ENCODE peak calls at places on chromosome 22, in six cellular contexts. One of them, this sample, is unnamed.

GRCh38 chr22:35569916-35570315 is 29.3 kb downstream of the RASD2 start:
- DNase-seq in GM12892: no peak
- DNase-seq in GM12878: no peak
- DNase-seq in H1: no peak
- DNase-seq in K562: no peak
- DNase-seq in HepG2: no peak
- DNase-seq in this sample: no peak

GRCh38 chr22:27462190-27462589 is 339.4 kb downstream of the MN1 start:
- DNase-seq in H1: no peak
- DNase-seq in GM12878: no peak
- DNase-seq in K562: no peak
- DNase-seq in GM12892: no peak
- DNase-seq in HepG2: peak; percentile 29
- DNase-seq in this sample: no peak

GRCh38 chr22:19654338-19654922 is 59.9 kb upstream of the SEPTIN5 start:
- DNase-seq in H1: no peak
- DNase-seq in HepG2: no peak
- DNase-seq in K562: no peak
- DNase-seq in GM12878: no peak
- DNase-seq in GM12892: no peak
- DNase-seq in this sample: no peak

GRCh38 chr22:39622881-39623367 is 52.4 kb downstream of the CACNA1I start:
- DNase-seq in HepG2: peak; percentile 16
- DNase-seq in K562: peak; percentile 61
- DNase-seq in GM12892: peak; percentile 55
- DNase-seq in GM12878: no peak
- DNase-seq in H1: peak; percentile 59
- DNase-seq in this sample: peak; percentile 62

GRCh38 chr22:20569059-20570058 is 61.9 kb downstream of the MED15 start:
- DNase-seq in K562: no peak
- DNase-seq in GM12878: peak; percentile 33
- DNase-seq in HepG2: no peak
- DNase-seq in GM12892: no peak
- DNase-seq in H1: no peak
- DNase-seq in this sample: no peak

GRCh38 chr22:19806213-19807160 is 45.9 kb downstream of the TBX1 start:
- DNase-seq in GM12892: no peak
- DNase-seq in K562: peak; percentile 91
- DNase-seq in H1: no peak
- DNase-seq in GM12878: no peak
- DNase-seq in HepG2: no peak
- DNase-seq in this sample: no peak

GRCh38 chr22:41229730-41230398 is 10.9 kb downstream of the CHADL start:
- DNase-seq in H1: no peak
- DNase-seq in HepG2: no peak
- DNase-seq in K562: no peak
- DNase-seq in GM12878: no peak
- DNase-seq in GM12892: no peak
- DNase-seq in this sample: no peak

GRCh38 chr22:33000342-33001280 is 57.6 kb downstream of the SYN3 start:
- DNase-seq in H1: peak; percentile 74
- DNase-seq in GM12878: no peak
- DNase-seq in HepG2: peak; percentile 15
- DNase-seq in K562: peak; percentile 56
- DNase-seq in GM12892: no peak
- DNase-seq in this sample: no peak

GRCh38 chr22:34105461-34106062 is 185.3 kb upstream of the LARGE1 start:
- DNase-seq in HepG2: peak; percentile 31
- DNase-seq in H1: peak; percentile 51
- DNase-seq in K562: peak; percentile 3
- DNase-seq in GM12878: no peak
- DNase-seq in GM12892: no peak
- DNase-seq in this sample: no peak

GRCh38 chr22:40204331-40205116 is 26.8 kb downstream of the TNRC6B start:
- DNase-seq in K562: no peak
- DNase-seq in H1: no peak
- DNase-seq in GM12878: no peak
- DNase-seq in HepG2: peak; percentile 59
- DNase-seq in GM12892: no peak
- DNase-seq in this sample: no peak

GRCh38 chr22:43624144-43624998 is 187.7 kb downstream of the EFCAB6 start:
- DNase-seq in K562: no peak
- DNase-seq in HepG2: peak; percentile 17
- DNase-seq in GM12892: no peak
- DNase-seq in GM12878: no peak
- DNase-seq in H1: no peak
- DNase-seq in this sample: no peak

GRCh38 chr22:43296279-43296902 is 46.8 kb downstream of the SCUBE1 start:
- DNase-seq in HepG2: no peak
- DNase-seq in GM12878: no peak
- DNase-seq in GM12892: no peak
- DNase-seq in K562: no peak
- DNase-seq in H1: no peak
- DNase-seq in this sample: no peak

GRCh38 chr22:23070418-23071162 is at the start of gene GNAZ:
- DNase-seq in H1: no peak
- DNase-seq in GM12892: no peak
- DNase-seq in GM12878: no peak
- DNase-seq in K562: no peak
- DNase-seq in HepG2: no peak
- DNase-seq in this sample: peak; percentile 59

GRCh38 chr22:35611200-35611890 is 5.8 kb downstream of the MB start:
- DNase-seq in GM12878: no peak
- DNase-seq in GM12892: no peak
- DNase-seq in K562: no peak
- DNase-seq in HepG2: no peak
- DNase-seq in H1: no peak
- DNase-seq in this sample: no peak

DNA sequence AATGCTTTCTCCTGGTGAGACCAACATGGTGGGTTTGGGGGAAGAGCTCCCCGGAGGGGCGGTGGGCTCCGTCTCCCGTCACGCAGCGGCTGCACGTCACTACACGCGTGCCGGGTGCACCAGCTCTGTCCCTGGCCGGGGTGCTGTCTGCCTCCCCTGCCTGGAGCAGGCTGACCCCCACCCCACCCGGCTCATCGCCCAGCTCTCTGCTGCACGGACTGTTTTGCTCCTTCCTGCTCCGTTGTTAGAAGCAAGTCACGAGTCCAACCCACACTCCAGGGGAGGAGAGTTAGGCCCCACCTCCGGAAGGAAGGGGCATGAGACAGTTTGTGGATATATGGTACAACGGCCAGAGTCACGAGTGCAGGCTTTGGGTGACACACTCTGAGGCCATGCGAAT is 364.9 kb downstream of the BRD1 start:
- DNase-seq in GM12878: no peak
- DNase-seq in H1: no peak
- DNase-seq in GM12892: no peak
- DNase-seq in HepG2: no peak
- DNase-seq in K562: peak; percentile 19
- DNase-seq in this sample: no peak
- TF ChIP-seq POLR2A in GM12878: no peak
- TF ChIP-seq POLR2A in H1: no peak
- TF ChIP-seq POLR2A in GM12892: no peak
- TF ChIP-seq POLR2A in HepG2: no peak
- TF ChIP-seq POLR2A in K562: no peak
- TF ChIP-seq POLR2A in this sample: no peak

DNA sequence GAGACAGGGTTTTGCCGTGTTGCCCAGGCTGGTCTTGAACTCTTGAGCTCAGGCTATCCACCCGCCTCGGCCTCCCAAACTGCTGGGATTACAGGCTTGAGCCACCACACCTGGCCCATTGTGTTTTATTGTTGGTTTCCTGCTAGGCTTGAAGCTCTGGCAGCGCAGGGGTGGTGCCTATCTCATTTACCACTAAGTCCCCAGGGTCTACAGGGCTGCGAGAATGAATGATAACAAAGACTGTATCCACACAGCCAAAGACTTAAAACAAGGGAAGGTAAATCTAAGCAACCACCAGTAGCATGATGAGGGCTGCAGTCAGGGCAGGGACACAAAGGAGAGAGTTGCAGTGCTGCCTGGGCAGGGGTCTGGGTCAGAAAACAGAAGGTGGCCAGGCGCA is 37.3 kb upstream of the XBP1 start:
- DNase-seq in GM12892: no peak
- DNase-seq in GM12878: no peak
- DNase-seq in H1: no peak
- DNase-seq in K562: no peak
- DNase-seq in HepG2: no peak
- DNase-seq in this sample: no peak
- TF ChIP-seq TAF1 in GM12892: no peak
- TF ChIP-seq TAF1 in GM12878: no peak
- TF ChIP-seq TAF1 in H1: no peak
- TF ChIP-seq TAF1 in K562: no peak
- TF ChIP-seq TAF1 in HepG2: no peak
- TF ChIP-seq TAF1 in this sample: no peak

DNA sequence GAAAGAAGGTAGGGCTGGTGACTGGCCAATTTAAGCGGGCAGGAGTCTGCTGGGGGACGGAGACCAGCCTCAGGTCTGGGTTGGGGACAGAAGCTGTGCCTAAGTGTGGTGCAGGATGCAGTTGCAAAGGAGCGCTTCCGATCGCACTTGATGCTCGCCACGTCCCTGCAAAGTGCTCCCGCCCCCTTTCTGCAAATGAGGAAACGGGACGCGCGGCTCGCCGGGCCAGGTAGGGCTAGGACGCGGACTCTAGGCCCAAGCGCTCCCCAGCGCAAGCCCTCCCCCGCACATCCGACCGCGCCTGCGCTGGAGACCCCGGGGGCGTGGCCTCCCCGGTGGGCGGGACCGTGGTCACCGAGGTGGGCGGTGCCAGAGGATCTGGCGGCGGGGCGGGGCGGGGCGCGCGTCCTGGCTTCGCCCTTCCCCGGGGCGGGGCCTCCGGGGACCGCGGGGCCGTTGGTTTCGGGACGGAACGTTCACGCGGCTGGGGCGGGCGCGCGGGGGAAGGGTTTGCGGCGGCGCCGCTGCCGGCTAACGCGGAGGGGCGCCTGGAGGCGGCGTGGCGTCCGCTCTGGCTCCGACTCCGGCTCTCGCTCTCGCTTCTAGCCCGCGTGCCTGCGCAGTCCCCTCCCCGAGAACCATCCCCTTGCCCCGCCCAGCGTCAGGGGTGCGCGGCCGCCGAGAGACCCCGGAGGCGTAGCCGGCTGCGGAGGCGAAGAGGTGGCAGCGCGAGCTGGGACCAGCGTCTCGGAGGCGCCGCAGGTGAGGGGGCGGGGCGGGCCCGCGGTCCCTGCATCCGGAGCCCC is at the start of gene FAM118A:
- DNase-seq in GM12878: peak; percentile 81
- DNase-seq in GM12892: peak; percentile 94
- DNase-seq in HepG2: peak; percentile 87
- DNase-seq in H1: peak; percentile 83
- DNase-seq in K562: peak; percentile 91
- DNase-seq in this sample: peak; percentile 95
- TF ChIP-seq POLR2A in GM12878: peak; percentile 89
- TF ChIP-seq POLR2A in GM12892: peak; percentile 83
- TF ChIP-seq POLR2A in HepG2: peak; percentile 75
- TF ChIP-seq POLR2A in H1: peak; percentile 72
- TF ChIP-seq POLR2A in K562: peak; percentile 76
- TF ChIP-seq POLR2A in this sample: peak; percentile 79

GRCh38 chr22:18000441-18001039 is 23.8 kb downstream of the MICAL3 start:
- DNase-seq in GM12892: no peak
- DNase-seq in HepG2: no peak
- DNase-seq in K562: peak; percentile 27
- DNase-seq in GM12878: no peak
- DNase-seq in H1: no peak
- DNase-seq in this sample: no peak
- TF ChIP-seq TAF1 in GM12892: no peak
- TF ChIP-seq TAF1 in HepG2: no peak
- TF ChIP-seq TAF1 in K562: no peak
- TF ChIP-seq TAF1 in GM12878: no peak
- TF ChIP-seq TAF1 in H1: no peak
- TF ChIP-seq TAF1 in this sample: no peak

DNA sequence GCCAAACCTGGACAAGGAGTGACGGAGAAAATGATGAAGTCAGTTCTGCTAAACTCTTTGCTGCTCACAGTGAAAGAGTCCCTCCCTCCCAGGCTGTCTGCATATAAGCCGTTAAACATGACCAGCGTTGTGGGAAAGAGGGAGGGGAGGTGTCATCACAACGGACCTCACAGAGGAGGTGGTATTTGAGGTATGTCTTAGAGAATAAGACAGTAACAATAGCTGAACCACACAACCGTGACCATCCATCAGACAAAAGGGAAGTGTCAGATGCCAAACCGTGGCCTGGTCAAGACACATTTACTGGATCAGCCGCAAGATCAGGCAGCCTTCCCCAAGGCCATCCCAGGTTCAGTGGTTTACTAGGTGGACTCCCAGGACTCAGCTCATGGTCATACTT is 2.8 kb upstream of the CYTH4 start:
- DNase-seq in HepG2: no peak
- DNase-seq in GM12878: no peak
- DNase-seq in H1: no peak
- DNase-seq in GM12892: no peak
- DNase-seq in K562: no peak
- DNase-seq in this sample: no peak
- TF ChIP-seq POLR2A in HepG2: no peak
- TF ChIP-seq POLR2A in GM12878: no peak
- TF ChIP-seq POLR2A in H1: no peak
- TF ChIP-seq POLR2A in GM12892: no peak
- TF ChIP-seq POLR2A in K562: no peak
- TF ChIP-seq POLR2A in this sample: no peak

This sample was measured in GM12891.